ENCODE peak calls at places on chromosomes 7 and 10, in seven cellular contexts. I is HEK293T, W is H1, J is HepG2, O is HCT116, S is GM12878, V is K562. P is an unnamed sample.

GRCh38 chr7:136333636-136334035 is 356.5 kb upstream of the MTPN start:
- DNase-seq in I (no peak), W (no peak), J (no peak), O (no peak), S (no peak), V (no peak), P (no peak)

GRCh38 chr10:78765726-78766335 is 302.9 kb upstream of the ZMIZ1 start:
- DNase-seq in I (no peak), W (no peak), J (no peak), O (no peak), S (no peak), V (no peak), P (no peak)

GRCh38 chr7:141003172-141004080 is 11.3 kb downstream of the MRPS33 start:
- DNase-seq in I (no peak), W (no peak), J (peak; percentile 51), O (no peak), S (no peak), V (no peak), P (no peak)

GRCh38 chr7:2956526-2957368 is 86.9 kb downstream of the CARD11 start:
- DNase-seq in I (no peak), W (no peak), J (no peak), O (peak; percentile 15), S (no peak), V (peak; percentile 56), P (peak; percentile 5)

GRCh38 chr7:2934211-2934731 is 90.2 kb upstream of the GNA12 start:
- DNase-seq in I (no peak), W (no peak), J (no peak), O (peak; percentile 8), S (no peak), V (no peak), P (peak; percentile 13)

GRCh38 chr10:104353325-104354048 is at the start of gene CFAP58:
- DNase-seq in I (peak; percentile 99), W (peak; percentile 98), J (peak; percentile 45), O (peak; percentile 89), S (peak; percentile 57), V (peak; percentile 91), P (peak; percentile 98)

GRCh38 chr7:142459557-142459963 is 201.7 kb upstream of the PRSS58 start:
- DNase-seq in I (peak; percentile 71), W (peak; percentile 53), J (peak; percentile 25), O (peak; percentile 41), S (no peak), V (peak; percentile 73), P (no peak)

GRCh38 chr7:29839302-29839701 is 33.0 kb downstream of the WIPF3 start:
- DNase-seq in I (peak; percentile 25), W (no peak), J (peak; percentile 15), O (no peak), S (no peak), V (peak; percentile 37), P (no peak)

GRCh38 chr7:101814996-101815825 is 2.2 kb upstream of the CUX1 start:
- DNase-seq in I (peak; percentile 75), W (peak; percentile 83), J (no peak), O (no peak), S (no peak), V (peak; percentile 93), P (peak; percentile 64)

GRCh38 chr10:101767966-101768790 is 7.7 kb downstream of the FGF8 start:
- DNase-seq in I (no peak), W (peak; percentile 38), J (no peak), O (no peak), S (no peak), V (no peak), P (no peak)

GRCh38 chr7:47611045-47611511 is 29.2 kb upstream of the TNS3 start:
- DNase-seq in I (no peak), W (no peak), J (peak; percentile 68), O (no peak), S (no peak), V (no peak), P (no peak)

GRCh38 chr7:83020171-83020570 is 142.5 kb downstream of the PCLO start:
- DNase-seq in I (no peak), W (no peak), J (no peak), O (no peak), S (no peak), V (no peak), P (no peak)

GRCh38 chr7:45659496-45660139 is 85.5 kb downstream of the ADCY1 start:
- DNase-seq in I (no peak), W (peak; percentile 30), J (no peak), O (no peak), S (no peak), V (no peak), P (no peak)

GRCh38 chr10:33900591-33900990 is 566.1 kb upstream of the NRP1 start:
- DNase-seq in I (no peak), W (no peak), J (no peak), O (no peak), S (no peak), V (no peak), P (no peak)

GRCh38 chr7:155609185-155609584 is 35.3 kb upstream of the RBM33 start:
- DNase-seq in I (no peak), W (peak; percentile 8), J (no peak), O (no peak), S (no peak), V (no peak), P (no peak)

GRCh38 chr7:142866361-142867096 is 11.7 kb downstream of the EPHB6 start:
- DNase-seq in I (peak; percentile 68), W (peak; percentile 82), J (peak; percentile 13), O (no peak), S (no peak), V (peak; percentile 75), P (peak; percentile 80)

GRCh38 chr10:74114041-74114448 is 36.6 kb downstream of the AP3M1 start:
- DNase-seq in I (no peak), W (no peak), J (no peak), O (no peak), S (no peak), V (no peak), P (no peak)

GRCh38 chr7:80078159-80078731 is 56.4 kb upstream of the GNAI1 start:
- DNase-seq in I (no peak), W (no peak), J (no peak), O (no peak), S (no peak), V (no peak), P (no peak)

GRCh38 chr10:61901829-61902447 is 439 bp downstream of the ARID5B start:
- DNase-seq in I (no peak), W (peak; percentile 59), J (no peak), O (no peak), S (no peak), V (no peak), P (no peak)

GRCh38 chr10:96360331-96360730 is 1.5 kb upstream of the OPALIN start:
- DNase-seq in I (no peak), W (no peak), J (no peak), O (no peak), S (no peak), V (no peak), P (no peak)

GRCh38 chr7:88218428-88218745 is 1.5 kb downstream of the SRI start:
- DNase-seq in I (no peak), W (no peak), J (no peak), O (no peak), S (no peak), V (no peak), P (no peak)

GRCh38 chr7:88217675-88218427 is 2.0 kb downstream of the SRI start:
- DNase-seq in I (no peak), W (no peak), J (no peak), O (no peak), S (peak; percentile 83), V (peak; percentile 28), P (no peak)

GRCh38 chr7:88216276-88216675 is 3.6 kb downstream of the SRI start:
- DNase-seq in I (no peak), W (no peak), J (no peak), O (no peak), S (no peak), V (no peak), P (no peak)

GRCh38 chr7:88219781-88220747 is at the start of gene SRI:
- DNase-seq in I (peak; percentile 89), W (peak; percentile 91), J (no peak), O (peak; percentile 61), S (peak; percentile 40), V (peak; percentile 93), P (peak; percentile 85)

GRCh38 chr7:88218836-88219605 is 817 bp downstream of the SRI start:
- DNase-seq in I (peak; percentile 54), W (no peak), J (no peak), O (no peak), S (peak; percentile 27), V (peak; percentile 43), P (peak; percentile 21)
- TF ChIP-seq SP1 in I (no peak), W (no peak), J (no peak), O (no peak), S (no peak), V (no peak), P (no peak)

GRCh38 chr7:159201722-159202330 is 57.2 kb upstream of the VIPR2 start:
- DNase-seq in I (no peak), W (no peak), J (no peak), O (no peak), S (no peak), V (peak; percentile 46), P (no peak)
- TF ChIP-seq SP1 in I (no peak), W (no peak), J (no peak), O (no peak), S (no peak), V (no peak), P (no peak)

GRCh38 chr10:77452952-77453564 is 184.6 kb downstream of the KCNMA1 start:
- DNase-seq in I (no peak), W (no peak), J (no peak), O (no peak), S (no peak), V (no peak), P (no peak)

GRCh38 chr10:77457266-77457665 is 180.3 kb downstream of the KCNMA1 start:
- DNase-seq in I (no peak), W (no peak), J (no peak), O (no peak), S (no peak), V (no peak), P (no peak)

GRCh38 chr10:77458986-77459590 is 178.5 kb downstream of the KCNMA1 start:
- DNase-seq in I (no peak), W (no peak), J (no peak), O (no peak), S (no peak), V (no peak), P (no peak)

GRCh38 chr10:77456414-77456813 is 181.2 kb downstream of the KCNMA1 start:
- DNase-seq in I (no peak), W (no peak), J (no peak), O (no peak), S (no peak), V (no peak), P (no peak)

DNA sequence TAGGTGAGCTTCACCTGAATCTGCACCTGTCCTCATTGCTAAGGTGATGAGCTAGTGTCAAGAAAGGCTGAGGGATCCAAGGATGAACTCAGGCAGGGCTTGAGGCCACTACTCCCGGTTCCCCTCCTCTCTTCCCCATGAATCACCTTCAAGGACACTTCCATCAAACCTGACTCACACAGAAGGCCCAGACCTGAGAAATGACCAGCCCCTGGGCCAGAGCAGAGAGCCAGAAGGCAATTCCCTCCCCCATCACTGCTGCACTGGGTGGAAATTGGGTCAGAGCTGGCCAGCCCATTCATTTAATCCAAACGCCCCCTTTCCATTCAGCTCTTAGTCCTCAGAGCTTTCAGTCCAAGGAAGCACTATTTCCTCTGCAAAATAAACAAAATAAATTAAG is 182.1 kb downstream of the KCNMA1 start:
- DNase-seq in I (no peak), W (no peak), J (no peak), O (no peak), S (no peak), V (no peak), P (no peak)
- TF ChIP-seq SP1 in I (no peak), W (no peak), J (no peak), O (no peak), S (no peak), V (no peak), P (no peak)

GRCh38 chr10:51926336-51926735 is 226.9 kb upstream of the CSTF2T start:
- DNase-seq in I (no peak), W (no peak), J (no peak), O (no peak), S (no peak), V (no peak), P (no peak)
- TF ChIP-seq SP1 in I (no peak), W (no peak), J (no peak), O (no peak), S (no peak), V (no peak), P (no peak)

P was measured in WTC11.